ENCODE peak calls at places on chromosomes 7 and 10, in nine cellular contexts. One of them, this sample, is unnamed.

GRCh38 chr10:95513941-95514392 is 47.2 kb downstream of the SORBS1 start:
- DNase-seq in transverse colon: no peak
- DNase-seq in sigmoid colon: peak; percentile 86
- DNase-seq in A549: peak; percentile 37
- DNase-seq in SK-N-SH: no peak
- DNase-seq in ovary: no peak
- DNase-seq in HepG2: no peak
- DNase-seq in stomach: peak; percentile 65
- DNase-seq in upper lobe of left lung: no peak
- DNase-seq in this sample: no peak

GRCh38 chr10:29189272-29189671 is 99.6 kb upstream of the LYZL1 start:
- DNase-seq in transverse colon: no peak
- DNase-seq in sigmoid colon: no peak
- DNase-seq in A549: no peak
- DNase-seq in SK-N-SH: no peak
- DNase-seq in ovary: no peak
- DNase-seq in HepG2: no peak
- DNase-seq in stomach: no peak
- DNase-seq in upper lobe of left lung: no peak
- DNase-seq in this sample: no peak

GRCh38 chr10:91555455-91555854 is 77.4 kb downstream of the PPP1R3C start:
- DNase-seq in transverse colon: no peak
- DNase-seq in sigmoid colon: no peak
- DNase-seq in A549: no peak
- DNase-seq in SK-N-SH: no peak
- DNase-seq in ovary: no peak
- DNase-seq in HepG2: no peak
- DNase-seq in stomach: no peak
- DNase-seq in upper lobe of left lung: no peak
- DNase-seq in this sample: no peak

GRCh38 chr7:142012825-142013506 is 17.3 kb downstream of the MGAM start:
- DNase-seq in transverse colon: no peak
- DNase-seq in sigmoid colon: no peak
- DNase-seq in A549: peak; percentile 12
- DNase-seq in SK-N-SH: no peak
- DNase-seq in ovary: no peak
- DNase-seq in HepG2: no peak
- DNase-seq in stomach: no peak
- DNase-seq in upper lobe of left lung: no peak
- DNase-seq in this sample: no peak

GRCh38 chr7:121384159-121384745 is 11.9 kb downstream of the FAM3C start:
- DNase-seq in transverse colon: no peak
- DNase-seq in sigmoid colon: no peak
- DNase-seq in A549: no peak
- DNase-seq in SK-N-SH: no peak
- DNase-seq in ovary: no peak
- DNase-seq in HepG2: no peak
- DNase-seq in stomach: peak; percentile 66
- DNase-seq in upper lobe of left lung: no peak
- DNase-seq in this sample: no peak

GRCh38 chr7:28587211-28587610 is 174.9 kb downstream of the CREB5 start:
- DNase-seq in transverse colon: no peak
- DNase-seq in sigmoid colon: no peak
- DNase-seq in A549: no peak
- DNase-seq in SK-N-SH: no peak
- DNase-seq in ovary: no peak
- DNase-seq in HepG2: no peak
- DNase-seq in stomach: no peak
- DNase-seq in upper lobe of left lung: no peak
- DNase-seq in this sample: no peak

GRCh38 chr10:74544106-74544505 is 282.3 kb upstream of the KAT6B start:
- DNase-seq in transverse colon: no peak
- DNase-seq in sigmoid colon: no peak
- DNase-seq in A549: no peak
- DNase-seq in SK-N-SH: no peak
- DNase-seq in ovary: no peak
- DNase-seq in HepG2: no peak
- DNase-seq in stomach: no peak
- DNase-seq in upper lobe of left lung: no peak
- DNase-seq in this sample: no peak

GRCh38 chr7:17991866-17992648 is 35.6 kb downstream of the PRPS1L1 start:
- DNase-seq in transverse colon: peak; percentile 44
- DNase-seq in sigmoid colon: no peak
- DNase-seq in A549: no peak
- DNase-seq in SK-N-SH: no peak
- DNase-seq in ovary: no peak
- DNase-seq in HepG2: no peak
- DNase-seq in stomach: no peak
- DNase-seq in upper lobe of left lung: no peak
- DNase-seq in this sample: no peak

GRCh38 chr7:5351508-5352265 is 68.9 kb downstream of the SLC29A4 start:
- DNase-seq in transverse colon: no peak
- DNase-seq in sigmoid colon: peak; percentile 48
- DNase-seq in A549: no peak
- DNase-seq in SK-N-SH: no peak
- DNase-seq in ovary: no peak
- DNase-seq in HepG2: no peak
- DNase-seq in stomach: no peak
- DNase-seq in upper lobe of left lung: no peak
- DNase-seq in this sample: no peak

GRCh38 chr7:135994466-135995205 is 17.5 kb upstream of the MTPN start:
- DNase-seq in transverse colon: no peak
- DNase-seq in sigmoid colon: no peak
- DNase-seq in A549: peak; percentile 9
- DNase-seq in SK-N-SH: no peak
- DNase-seq in ovary: no peak
- DNase-seq in HepG2: no peak
- DNase-seq in stomach: no peak
- DNase-seq in upper lobe of left lung: no peak
- DNase-seq in this sample: no peak

GRCh38 chr10:76922666-76923065 is 714.9 kb downstream of the KCNMA1 start:
- DNase-seq in transverse colon: no peak
- DNase-seq in sigmoid colon: no peak
- DNase-seq in A549: no peak
- DNase-seq in SK-N-SH: no peak
- DNase-seq in ovary: no peak
- DNase-seq in HepG2: no peak
- DNase-seq in stomach: no peak
- DNase-seq in upper lobe of left lung: no peak
- DNase-seq in this sample: no peak
- TF ChIP-seq EP300 in transverse colon: no peak
- TF ChIP-seq EP300 in sigmoid colon: no peak
- TF ChIP-seq EP300 in A549: no peak
- TF ChIP-seq EP300 in SK-N-SH: no peak
- TF ChIP-seq EP300 in ovary: no peak
- TF ChIP-seq EP300 in HepG2: no peak
- TF ChIP-seq EP300 in stomach: no peak
- TF ChIP-seq EP300 in upper lobe of left lung: no peak
- TF ChIP-seq EP300 in this sample: no peak

GRCh38 chr10:71736570-71737355 is 17.2 kb upstream of the C10orf105 start:
- DNase-seq in transverse colon: peak; percentile 53
- DNase-seq in sigmoid colon: no peak
- DNase-seq in A549: no peak
- DNase-seq in SK-N-SH: no peak
- DNase-seq in ovary: no peak
- DNase-seq in HepG2: no peak
- DNase-seq in stomach: peak; percentile 46
- DNase-seq in upper lobe of left lung: no peak
- DNase-seq in this sample: no peak

GRCh38 chr10:71739368-71739900 is 19.9 kb upstream of the C10orf105 start:
- DNase-seq in transverse colon: no peak
- DNase-seq in sigmoid colon: no peak
- DNase-seq in A549: no peak
- DNase-seq in SK-N-SH: no peak
- DNase-seq in ovary: no peak
- DNase-seq in HepG2: no peak
- DNase-seq in stomach: no peak
- DNase-seq in upper lobe of left lung: no peak
- DNase-seq in this sample: no peak

GRCh38 chr10:71740069-71740468 is 20.5 kb upstream of the C10orf105 start:
- DNase-seq in transverse colon: peak; percentile 49
- DNase-seq in sigmoid colon: no peak
- DNase-seq in A549: no peak
- DNase-seq in SK-N-SH: no peak
- DNase-seq in ovary: no peak
- DNase-seq in HepG2: no peak
- DNase-seq in stomach: no peak
- DNase-seq in upper lobe of left lung: peak; percentile 67
- DNase-seq in this sample: no peak

GRCh38 chr10:71735709-71736569 is 16.4 kb upstream of the C10orf105 start:
- DNase-seq in transverse colon: peak; percentile 62
- DNase-seq in sigmoid colon: no peak
- DNase-seq in A549: no peak
- DNase-seq in SK-N-SH: no peak
- DNase-seq in ovary: no peak
- DNase-seq in HepG2: no peak
- DNase-seq in stomach: peak; percentile 39
- DNase-seq in upper lobe of left lung: peak; percentile 71
- DNase-seq in this sample: no peak

DNA sequence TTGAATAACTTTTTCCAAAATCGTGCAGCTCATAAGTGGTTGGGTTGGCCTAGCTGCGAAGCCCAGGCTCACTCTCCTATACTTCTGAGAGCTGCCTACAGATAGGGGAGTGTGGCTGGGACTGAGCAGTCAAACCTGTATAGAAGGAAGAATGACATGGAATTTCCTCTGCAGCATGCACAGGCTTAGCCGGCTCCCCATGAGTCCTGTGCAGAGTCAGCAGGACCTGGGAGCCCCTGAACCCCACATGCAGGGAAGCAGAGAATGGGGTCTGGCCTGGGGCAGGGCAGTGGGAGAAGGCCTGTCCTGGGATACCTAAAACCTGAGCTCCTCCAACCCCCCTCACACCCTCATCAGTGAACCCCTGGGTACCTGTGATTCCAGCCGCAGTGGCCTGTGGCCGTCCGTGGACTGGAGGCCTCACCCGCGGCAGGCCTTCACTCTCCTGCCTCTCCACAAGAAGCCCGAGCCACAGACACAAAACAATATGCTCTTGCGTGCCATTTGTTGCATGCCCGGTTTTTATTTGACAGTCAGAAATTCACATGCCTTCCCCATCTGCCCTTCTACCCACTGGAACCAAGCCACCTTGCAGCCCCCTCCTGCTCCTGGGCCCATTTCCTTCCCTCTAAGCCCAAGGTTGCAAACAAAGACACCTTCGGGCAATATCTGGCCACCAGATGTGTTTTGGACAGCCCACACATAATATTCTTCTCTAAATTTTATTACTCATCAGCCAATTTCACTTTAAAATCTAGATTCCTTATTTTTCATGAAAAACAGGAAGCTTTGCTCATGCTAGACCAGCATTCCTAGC is 18.0 kb upstream of the C10orf105 start:
- DNase-seq in transverse colon: no peak
- DNase-seq in sigmoid colon: no peak
- DNase-seq in A549: no peak
- DNase-seq in SK-N-SH: peak; percentile 65
- DNase-seq in ovary: no peak
- DNase-seq in HepG2: no peak
- DNase-seq in stomach: no peak
- DNase-seq in upper lobe of left lung: no peak
- DNase-seq in this sample: no peak
- TF ChIP-seq EP300 in transverse colon: no peak
- TF ChIP-seq EP300 in sigmoid colon: no peak
- TF ChIP-seq EP300 in A549: no peak
- TF ChIP-seq EP300 in SK-N-SH: no peak
- TF ChIP-seq EP300 in ovary: no peak
- TF ChIP-seq EP300 in HepG2: no peak
- TF ChIP-seq EP300 in stomach: no peak
- TF ChIP-seq EP300 in upper lobe of left lung: no peak
- TF ChIP-seq EP300 in this sample: no peak

GRCh38 chr7:151451626-151452025 is 11.7 kb upstream of the CRYGN start:
- DNase-seq in transverse colon: peak; percentile 5
- DNase-seq in sigmoid colon: peak; percentile 61
- DNase-seq in A549: no peak
- DNase-seq in SK-N-SH: no peak
- DNase-seq in ovary: no peak
- DNase-seq in HepG2: no peak
- DNase-seq in stomach: no peak
- DNase-seq in upper lobe of left lung: peak; percentile 12
- DNase-seq in this sample: no peak
- TF ChIP-seq EP300 in transverse colon: no peak
- TF ChIP-seq EP300 in sigmoid colon: no peak
- TF ChIP-seq EP300 in A549: no peak
- TF ChIP-seq EP300 in SK-N-SH: no peak
- TF ChIP-seq EP300 in ovary: no peak
- TF ChIP-seq EP300 in HepG2: no peak
- TF ChIP-seq EP300 in stomach: no peak
- TF ChIP-seq EP300 in upper lobe of left lung: no peak
- TF ChIP-seq EP300 in this sample: no peak

GRCh38 chr7:92359801-92360200 is 87.5 kb upstream of the GATAD1 start:
- DNase-seq in transverse colon: no peak
- DNase-seq in sigmoid colon: no peak
- DNase-seq in A549: no peak
- DNase-seq in SK-N-SH: no peak
- DNase-seq in ovary: no peak
- DNase-seq in HepG2: no peak
- DNase-seq in stomach: no peak
- DNase-seq in upper lobe of left lung: no peak
- DNase-seq in this sample: no peak
- TF ChIP-seq EP300 in transverse colon: no peak
- TF ChIP-seq EP300 in sigmoid colon: no peak
- TF ChIP-seq EP300 in A549: no peak
- TF ChIP-seq EP300 in SK-N-SH: no peak
- TF ChIP-seq EP300 in ovary: no peak
- TF ChIP-seq EP300 in HepG2: no peak
- TF ChIP-seq EP300 in stomach: no peak
- TF ChIP-seq EP300 in upper lobe of left lung: no peak
- TF ChIP-seq EP300 in this sample: no peak